ENCODE peak calls at places on chromosomes 6 and 20, in five cellular contexts. One of them, this sample, is unnamed.
A peak's percentile ranks its signal among the peaks of the same experiment; 100 is the strongest.

GRCh38 chr6:116439572-116439971 is 21.6 kb upstream of the CALHM6 start:
- DNase-seq in right lobe of liver: no peak
- DNase-seq in HCT116: no peak
- DNase-seq in esophagus squamous epithelium: no peak
- DNase-seq in IMR-90: peak; percentile 52
- DNase-seq in this sample: no peak

GRCh38 chr6:144027927-144028587 is 20.0 kb upstream of the PLAGL1 start:
- DNase-seq in HCT116: no peak
- DNase-seq in right lobe of liver: no peak
- DNase-seq in esophagus squamous epithelium: no peak
- DNase-seq in IMR-90: no peak
- DNase-seq in this sample: no peak

GRCh38 chr20:53302695-53303094 is 290.9 kb downstream of the ZNF217 start:
- DNase-seq in HCT116: no peak
- DNase-seq in esophagus squamous epithelium: no peak
- DNase-seq in IMR-90: no peak
- DNase-seq in right lobe of liver: no peak
- DNase-seq in this sample: no peak

GRCh38 chr20:43949741-43950618 is 35.3 kb downstream of the TOX2 start:
- DNase-seq in esophagus squamous epithelium: peak; percentile 20
- DNase-seq in IMR-90: no peak
- DNase-seq in HCT116: no peak
- DNase-seq in right lobe of liver: peak; percentile 49
- DNase-seq in this sample: peak; percentile 37

GRCh38 chr6:169868458-169868857 is 117.0 kb downstream of the ERMARD start:
- DNase-seq in right lobe of liver: no peak
- DNase-seq in esophagus squamous epithelium: no peak
- DNase-seq in HCT116: no peak
- DNase-seq in IMR-90: no peak
- DNase-seq in this sample: peak; percentile 86

GRCh38 chr20:3889489-3890409 is 562 bp downstream of the PANK2 start:
- DNase-seq in esophagus squamous epithelium: no peak
- DNase-seq in IMR-90: no peak
- DNase-seq in right lobe of liver: peak; percentile 49
- DNase-seq in HCT116: no peak
- DNase-seq in this sample: peak; percentile 89

GRCh38 chr6:134060491-134061106 is 8.2 kb upstream of the SLC2A12 start:
- DNase-seq in IMR-90: peak; percentile 79
- DNase-seq in esophagus squamous epithelium: no peak
- DNase-seq in HCT116: no peak
- DNase-seq in right lobe of liver: no peak
- DNase-seq in this sample: no peak

GRCh38 chr20:4708036-4708435 is 13.7 kb upstream of the PRND start:
- DNase-seq in esophagus squamous epithelium: no peak
- DNase-seq in IMR-90: no peak
- DNase-seq in HCT116: no peak
- DNase-seq in right lobe of liver: no peak
- DNase-seq in this sample: no peak

GRCh38 chr6:34072727-34073126 is 73.2 kb downstream of the GRM4 start:
- DNase-seq in right lobe of liver: no peak
- DNase-seq in esophagus squamous epithelium: no peak
- DNase-seq in IMR-90: no peak
- DNase-seq in HCT116: no peak
- DNase-seq in this sample: no peak

GRCh38 chr6:5730586-5731263 is 276.0 kb downstream of the NRN1 start:
- DNase-seq in IMR-90: peak; percentile 40
- DNase-seq in right lobe of liver: no peak
- DNase-seq in esophagus squamous epithelium: no peak
- DNase-seq in HCT116: no peak
- DNase-seq in this sample: no peak

GRCh38 chr6:127486934-127487333 is 27.7 kb upstream of the KIAA0408 start:
- DNase-seq in esophagus squamous epithelium: no peak
- DNase-seq in right lobe of liver: no peak
- DNase-seq in IMR-90: no peak
- DNase-seq in HCT116: no peak
- DNase-seq in this sample: no peak

GRCh38 chr20:5528719-5529256 is 212.0 kb upstream of the PROKR2 start:
- DNase-seq in right lobe of liver: peak; percentile 30
- DNase-seq in HCT116: peak; percentile 87
- DNase-seq in esophagus squamous epithelium: no peak
- DNase-seq in IMR-90: peak; percentile 87
- DNase-seq in this sample: peak; percentile 78

GRCh38 chr20:45947110-45947866 is 12.8 kb downstream of the PCIF1 start:
- DNase-seq in HCT116: no peak
- DNase-seq in right lobe of liver: no peak
- DNase-seq in esophagus squamous epithelium: no peak
- DNase-seq in IMR-90: no peak
- DNase-seq in this sample: no peak

GRCh38 chr6:14023855-14024254 is 93.7 kb upstream of the CD83 start:
- DNase-seq in esophagus squamous epithelium: no peak
- DNase-seq in HCT116: no peak
- DNase-seq in IMR-90: no peak
- DNase-seq in right lobe of liver: no peak
- DNase-seq in this sample: no peak

GRCh38 chr6:121548146-121548545 is 112.7 kb downstream of the GJA1 start:
- DNase-seq in right lobe of liver: no peak
- DNase-seq in HCT116: no peak
- DNase-seq in esophagus squamous epithelium: no peak
- DNase-seq in IMR-90: no peak
- DNase-seq in this sample: no peak

GRCh38 chr20:3935295-3935955 is 46.2 kb downstream of the PANK2 start:
- DNase-seq in HCT116: no peak
- DNase-seq in IMR-90: no peak
- DNase-seq in esophagus squamous epithelium: no peak
- DNase-seq in right lobe of liver: no peak
- DNase-seq in this sample: no peak

GRCh38 chr20:43853174-43853803 is 61.4 kb upstream of the TOX2 start:
- DNase-seq in right lobe of liver: no peak
- DNase-seq in HCT116: no peak
- DNase-seq in IMR-90: peak; percentile 61
- DNase-seq in esophagus squamous epithelium: no peak
- DNase-seq in this sample: peak; percentile 77

GRCh38 chr20:36439040-36439730 is 102.1 kb upstream of the MYL9 start:
- DNase-seq in HCT116: peak; percentile 32
- DNase-seq in IMR-90: peak; percentile 43
- DNase-seq in esophagus squamous epithelium: no peak
- DNase-seq in right lobe of liver: peak; percentile 66
- DNase-seq in this sample: peak; percentile 91

GRCh38 chr6:18492957-18493356 is 105.8 kb downstream of the RNF144B start:
- DNase-seq in esophagus squamous epithelium: no peak
- DNase-seq in right lobe of liver: no peak
- DNase-seq in IMR-90: no peak
- DNase-seq in HCT116: no peak
- DNase-seq in this sample: no peak

GRCh38 chr6:94510877-94511276 is 1066.5 kb upstream of the MANEA start:
- DNase-seq in right lobe of liver: no peak
- DNase-seq in HCT116: no peak
- DNase-seq in IMR-90: no peak
- DNase-seq in esophagus squamous epithelium: no peak
- DNase-seq in this sample: no peak

GRCh38 chr20:44494266-44494665 is 18.6 kb downstream of the TTPAL start:
- DNase-seq in right lobe of liver: no peak
- DNase-seq in esophagus squamous epithelium: no peak
- DNase-seq in IMR-90: peak; percentile 87
- DNase-seq in HCT116: no peak
- DNase-seq in this sample: no peak

GRCh38 chr6:138182939-138183791 is 21.4 kb downstream of the ARFGEF3 start:
- DNase-seq in HCT116: no peak
- DNase-seq in right lobe of liver: no peak
- DNase-seq in IMR-90: no peak
- DNase-seq in esophagus squamous epithelium: no peak
- DNase-seq in this sample: no peak

DNA sequence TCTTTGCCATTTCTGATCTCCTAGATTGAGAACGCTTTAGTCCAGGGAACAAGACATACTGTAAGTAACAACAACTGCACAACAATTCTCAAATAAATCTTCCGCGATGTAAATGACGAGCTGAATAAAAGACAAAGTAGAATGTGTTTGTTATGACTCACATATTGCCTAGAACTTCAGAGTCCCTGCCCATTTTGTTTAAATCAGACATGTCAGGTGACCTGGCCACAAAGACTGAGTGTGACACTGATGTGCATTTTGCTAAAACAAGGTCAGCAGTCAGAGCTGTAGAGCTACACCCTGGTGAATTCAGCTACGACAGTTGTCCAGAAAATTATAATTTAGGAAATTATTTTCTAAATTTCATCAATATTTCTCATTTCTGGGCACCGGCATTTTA is 156.7 kb upstream of the CITED2 start:
- DNase-seq in IMR-90: peak; percentile 62
- DNase-seq in right lobe of liver: no peak
- DNase-seq in esophagus squamous epithelium: no peak
- DNase-seq in HCT116: no peak
- DNase-seq in this sample: no peak
- H3K4me3 ChIP-seq in IMR-90: no peak overlapping the region
- H3K4me3 ChIP-seq in right lobe of liver: no peak overlapping the region
- H3K4me3 ChIP-seq in esophagus squamous epithelium: no peak overlapping the region
- H3K4me3 ChIP-seq in HCT116: no peak overlapping the region
- H3K4me3 ChIP-seq in this sample: no peak overlapping the region

GRCh38 chr6:30781697-30782424 is 37.5 kb upstream of the IER3 start:
- DNase-seq in IMR-90: peak; percentile 100
- DNase-seq in esophagus squamous epithelium: peak; percentile 43
- DNase-seq in HCT116: peak; percentile 94
- DNase-seq in right lobe of liver: peak; percentile 95
- DNase-seq in this sample: peak; percentile 93
- TF ChIP-seq POLR2A in IMR-90: peak; percentile 38
- TF ChIP-seq POLR2A in esophagus squamous epithelium: no peak
- TF ChIP-seq POLR2A in HCT116: no peak
- TF ChIP-seq POLR2A in right lobe of liver: peak; percentile 73
- TF ChIP-seq POLR2A in this sample: no peak

GRCh38 chr6:1870267-1870666 is 260.6 kb downstream of the FOXC1 start:
- DNase-seq in esophagus squamous epithelium: no peak
- DNase-seq in HCT116: no peak
- DNase-seq in IMR-90: no peak
- DNase-seq in right lobe of liver: no peak
- DNase-seq in this sample: no peak

GRCh38 chr6:1870902-1871301 is 261.2 kb downstream of the FOXC1 start:
- DNase-seq in HCT116: no peak
- DNase-seq in esophagus squamous epithelium: no peak
- DNase-seq in IMR-90: no peak
- DNase-seq in right lobe of liver: no peak
- DNase-seq in this sample: no peak

GRCh38 chr6:1871936-1872335 is 262.2 kb downstream of the FOXC1 start:
- DNase-seq in IMR-90: no peak
- DNase-seq in HCT116: no peak
- DNase-seq in right lobe of liver: no peak
- DNase-seq in esophagus squamous epithelium: no peak
- DNase-seq in this sample: no peak

GRCh38 chr6:1873781-1874180 is 264.1 kb downstream of the FOXC1 start:
- DNase-seq in right lobe of liver: no peak
- DNase-seq in HCT116: no peak
- DNase-seq in esophagus squamous epithelium: no peak
- DNase-seq in IMR-90: no peak
- DNase-seq in this sample: no peak

DNA sequence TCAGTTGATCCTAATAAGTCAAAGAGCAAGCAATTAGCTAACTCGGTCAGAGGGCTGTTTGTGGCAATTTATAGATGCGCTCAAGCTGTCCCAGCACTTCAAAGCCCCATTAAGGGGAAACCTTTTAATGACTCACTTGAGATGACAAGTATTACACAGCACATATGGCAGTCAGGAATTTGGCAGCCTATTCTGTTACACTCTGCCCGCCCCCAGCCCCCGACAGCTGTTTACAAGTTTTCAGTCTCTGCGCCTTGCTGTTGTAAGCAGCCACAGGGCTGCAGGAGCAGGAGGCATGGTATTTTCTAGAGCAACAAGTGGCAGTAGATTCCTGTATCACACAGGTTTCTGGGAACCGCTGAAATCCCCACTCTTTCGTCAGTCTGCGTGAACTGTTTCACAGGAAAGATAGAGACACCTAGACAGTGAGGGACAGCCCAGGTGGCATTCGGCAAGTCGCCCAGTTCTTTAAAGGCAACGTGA is 263.0 kb downstream of the FOXC1 start:
- DNase-seq in esophagus squamous epithelium: no peak
- DNase-seq in HCT116: no peak
- DNase-seq in right lobe of liver: no peak
- DNase-seq in IMR-90: peak; percentile 79
- DNase-seq in this sample: no peak
- H3K4me3 ChIP-seq in esophagus squamous epithelium: no peak overlapping the region
- H3K4me3 ChIP-seq in HCT116: no peak overlapping the region
- H3K4me3 ChIP-seq in right lobe of liver: no peak overlapping the region
- H3K4me3 ChIP-seq in IMR-90: no peak overlapping the region
- H3K4me3 ChIP-seq in this sample: no peak overlapping the region

GRCh38 chr6:80454661-80455365 is 348.3 kb downstream of the BCKDHB start:
- DNase-seq in IMR-90: peak; percentile 38
- DNase-seq in HCT116: no peak
- DNase-seq in right lobe of liver: no peak
- DNase-seq in esophagus squamous epithelium: no peak
- DNase-seq in this sample: no peak
- TF ChIP-seq POLR2A in IMR-90: no peak
- TF ChIP-seq POLR2A in HCT116: no peak
- TF ChIP-seq POLR2A in right lobe of liver: no peak
- TF ChIP-seq POLR2A in esophagus squamous epithelium: no peak
- TF ChIP-seq POLR2A in this sample: no peak